ENCODE peak calls at places on chromosomes 16 and 17, in seven cellular contexts. E is IMR-90, W is mammary epithelial cell, F is H9, S is keratinocyte, V is neural progenitor cell, R is mesendoderm. P is an unnamed sample.

GRCh38 chr17:42307362-42307927 is 19.1 kb downstream of the STAT5A start:
- DNase-seq in R (no peak), W (no peak), F (no peak), S (no peak), E (no peak), V (no peak), P (no peak)

GRCh38 chr17:21201302-21201602 is 12.7 kb downstream of the TMEM11 start:
- DNase-seq in W (no peak), V (no peak), R (no peak), E (no peak), F (no peak), S (no peak), P (no peak)

GRCh38 chr16:632486-633335 is 1.9 kb downstream of the WFIKKN1 start:
- DNase-seq in W (no peak), F (no peak), R (no peak), S (no peak), V (no peak), E (no peak), P (no peak)

GRCh38 chr16:71383054-71383773 is 24.7 kb downstream of the CALB2 start:
- DNase-seq in V (peak), E (peak), S (no peak), F (peak), W (peak), R (peak), P (no peak)

GRCh38 chr16:8795096-8795495 is 2.3 kb downstream of the TMEM186 start:
- DNase-seq in R (no peak), V (no peak), F (no peak), S (no peak), W (no peak), E (no peak), P (no peak)

GRCh38 chr16:60120586-60120985 is 1386.5 kb upstream of the GOT2 start:
- DNase-seq in R (no peak), W (no peak), V (no peak), E (no peak), S (no peak), F (no peak), P (no peak)

GRCh38 chr16:61030616-61031015 is 1005.6 kb downstream of the CDH8 start:
- DNase-seq in W (no peak), R (no peak), S (no peak), E (no peak), V (no peak), F (no peak), P (no peak)

GRCh38 chr16:74601131-74601871 is 5.6 kb downstream of the GLG1 start:
- DNase-seq in S (no peak), R (no peak), F (no peak), E (no peak), W (peak), V (no peak), P (no peak)

GRCh38 chr16:81910366-81910885 is 100.8 kb downstream of the SDR42E1 start:
- DNase-seq in V (no peak), E (no peak), F (no peak), S (no peak), W (no peak), R (no peak), P (no peak)

GRCh38 chr17:72677714-72678390 is 414.6 kb downstream of the SLC39A11 start:
- DNase-seq in S (no peak), W (no peak), F (no peak), R (no peak), V (no peak), E (peak), P (no peak)

GRCh38 chr17:79365361-79365760 is 245.5 kb downstream of the RBFOX3 start:
- DNase-seq in S (no peak), V (no peak), R (no peak), E (no peak), W (no peak), F (no peak), P (no peak)

GRCh38 chr17:8791910-8792270 is 7.3 kb downstream of the MFSD6L start:
- DNase-seq in E (peak), W (peak), R (peak), V (no peak), S (no peak), F (peak), P (no peak)

GRCh38 chr16:89187337-89188063 is 12.8 kb downstream of the SLC22A31 start:
- DNase-seq in S (no peak), E (no peak), W (no peak), F (no peak), R (no peak), V (peak), P (no peak)

GRCh38 chr17:60468371-60468770 is 46.1 kb downstream of the CHCT1 start:
- DNase-seq in E (peak), V (no peak), F (no peak), S (no peak), W (no peak), R (no peak), P (no peak)

GRCh38 chr16:22989598-22989997 is 159.7 kb downstream of the USP31 start:
- DNase-seq in F (no peak), V (no peak), R (no peak), S (no peak), W (no peak), E (no peak), P (no peak)

DNA sequence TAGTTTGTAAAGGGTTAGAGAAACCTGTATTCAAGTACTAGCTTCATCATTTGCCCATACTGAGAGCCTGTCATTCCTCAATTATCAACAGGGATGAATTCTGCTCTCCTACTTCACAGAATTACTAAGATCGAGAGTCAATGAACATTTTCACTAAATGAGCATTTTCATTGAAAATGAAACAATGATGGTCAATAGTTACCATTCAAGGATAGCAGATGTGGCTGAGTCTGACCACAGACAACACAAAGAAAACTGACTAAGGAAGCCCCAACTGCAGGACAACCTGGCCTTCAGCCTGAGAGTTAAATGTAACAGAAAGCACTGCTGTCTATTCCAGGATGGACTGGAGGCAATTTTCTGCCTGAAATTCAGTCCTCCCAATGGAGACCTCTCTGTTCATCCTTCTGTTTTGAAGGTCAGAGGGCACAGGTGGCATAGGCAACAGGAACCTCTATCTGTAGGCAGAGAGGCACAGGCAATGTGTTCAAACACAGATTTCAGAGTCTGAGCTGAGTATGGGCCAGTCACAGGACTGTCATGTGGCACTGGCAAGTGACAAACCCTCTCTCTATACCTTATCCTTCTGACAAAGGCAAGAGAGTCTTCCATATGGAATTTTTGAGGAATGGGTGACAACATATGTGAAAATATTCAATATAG is 19.5 kb downstream of the TRAF4 start:
- DNase-seq in E (no peak), F (no peak), V (no peak), W (no peak), S (no peak), R (no peak), P (no peak)
- H3K27ac ChIP-seq in E (no peak), F (no peak), V (no peak), W (no peak), S (no peak), R (no peak), P (no peak)

DNA sequence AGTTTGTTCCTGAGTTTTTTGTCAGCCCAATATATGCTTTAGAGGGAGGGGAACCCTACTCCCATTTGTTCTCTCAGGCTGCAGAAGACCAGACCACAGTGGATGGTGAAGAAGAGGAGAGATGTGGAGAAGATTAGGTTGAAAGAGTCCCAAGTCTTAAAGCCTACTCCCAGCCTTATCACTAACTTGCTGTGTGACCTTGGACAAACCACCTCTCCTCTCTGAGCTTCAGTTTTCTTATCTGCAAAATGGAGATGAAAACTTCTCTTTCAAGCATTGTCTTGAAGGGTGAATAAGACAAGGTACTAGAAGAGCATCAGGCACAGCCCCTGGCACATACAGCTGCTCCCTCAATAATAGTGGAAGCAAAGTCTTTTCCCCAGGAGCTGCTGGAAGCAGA is 15.1 kb upstream of the LHX1 start:
- DNase-seq in R (no peak), E (no peak), S (no peak), F (no peak), V (no peak), W (no peak), P (no peak)
- H3K9ac ChIP-seq in R (no peak), E (no peak), S (no peak), F (no peak), V (no peak), W (no peak), P (no peak)

GRCh38 chr16:58197314-58198012 is 443 bp downstream of the CSNK2A2 start:
- DNase-seq in V (peak), E (no peak), F (no peak), S (no peak), W (no peak), R (peak), P (no peak)

GRCh38 chr16:58195771-58196170 is 2.1 kb downstream of the CSNK2A2 start:
- DNase-seq in V (no peak), R (no peak), F (no peak), W (no peak), E (no peak), S (no peak), P (no peak)

GRCh38 chr16:58198022-58198683 is at the start of gene CSNK2A2:
- DNase-seq in E (peak), S (no peak), F (peak), W (peak), R (peak), V (peak), P (no peak)

GRCh38 chr16:58195344-58195743 is 2.6 kb downstream of the CSNK2A2 start:
- DNase-seq in F (no peak), V (no peak), R (no peak), S (no peak), W (no peak), E (no peak), P (no peak)

GRCh38 chr16:58196898-58197313 is 1.0 kb downstream of the CSNK2A2 start:
- DNase-seq in W (peak), E (peak), V (peak), F (no peak), S (no peak), R (peak), P (no peak)
- H3K27ac ChIP-seq in W (no peak), E (peak), V (no peak), F (no peak), S (peak), R (no peak), P (no peak)

GRCh38 chr17:77480509-77481215 is 339.9 kb downstream of the SEC14L1 start:
- DNase-seq in E (no peak), S (no peak), W (no peak), F (no peak), R (no peak), V (peak), P (no peak)

GRCh38 chr17:77478899-77479298 is 338.1 kb downstream of the SEC14L1 start:
- DNase-seq in S (no peak), F (no peak), V (peak), W (no peak), E (no peak), R (no peak), P (no peak)

GRCh38 chr17:77478281-77478680 is 337.5 kb downstream of the SEC14L1 start:
- DNase-seq in W (no peak), R (no peak), V (no peak), E (no peak), F (no peak), S (no peak), P (no peak)

GRCh38 chr17:77479817-77480508 is 339.2 kb downstream of the SEC14L1 start:
- DNase-seq in V (peak), W (no peak), R (peak), F (no peak), E (peak), S (no peak), P (no peak)

GRCh38 chr17:77479372-77479781 is 338.6 kb downstream of the SEC14L1 start:
- DNase-seq in W (no peak), E (no peak), F (peak), R (peak), S (no peak), V (no peak), P (no peak)
- H3K9ac ChIP-seq in W (no peak), E (no peak), F (no peak), R (no peak), S (no peak), V (no peak), P (no peak)

DNA sequence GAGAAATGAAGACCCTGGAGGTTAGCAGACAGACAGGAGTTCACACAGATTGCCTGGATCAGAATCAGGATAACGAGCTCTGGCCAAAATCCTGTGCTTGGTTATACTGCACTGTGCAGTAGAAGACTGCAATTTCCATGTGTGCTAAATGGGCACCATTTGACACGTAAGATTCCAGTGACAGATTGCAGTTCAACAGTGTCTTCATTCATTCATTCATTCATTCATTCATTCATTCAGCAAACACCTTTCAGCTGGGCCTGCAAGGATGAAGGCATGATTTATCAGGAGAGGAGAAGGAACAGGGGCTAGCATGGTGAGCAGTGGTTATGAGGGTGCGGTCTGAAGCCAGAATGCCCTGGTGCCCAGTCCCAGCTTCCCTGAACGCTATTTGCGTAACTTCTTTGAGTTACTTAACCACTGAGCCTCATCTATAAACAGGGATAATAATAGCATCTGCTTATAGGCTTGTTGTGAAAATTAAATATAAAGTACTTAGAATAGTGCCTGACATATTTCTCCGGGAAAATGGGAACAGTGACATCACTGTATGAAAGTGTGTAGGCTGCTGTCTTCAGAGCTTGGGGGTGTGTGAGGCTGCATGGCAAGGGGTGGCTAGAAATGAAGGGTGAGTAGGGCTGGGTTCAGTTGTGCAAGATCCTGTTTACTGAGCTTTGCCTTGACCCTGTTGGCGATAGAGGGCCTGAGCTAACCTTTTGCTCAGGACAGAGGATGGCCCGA is 5.6 kb upstream of the CCL1 start:
- DNase-seq in F (no peak), W (no peak), E (no peak), R (no peak), S (no peak), V (no peak), P (no peak)
- H3K27ac ChIP-seq in F (no peak), W (no peak), E (no peak), R (no peak), S (no peak), V (no peak), P (no peak)

DNA sequence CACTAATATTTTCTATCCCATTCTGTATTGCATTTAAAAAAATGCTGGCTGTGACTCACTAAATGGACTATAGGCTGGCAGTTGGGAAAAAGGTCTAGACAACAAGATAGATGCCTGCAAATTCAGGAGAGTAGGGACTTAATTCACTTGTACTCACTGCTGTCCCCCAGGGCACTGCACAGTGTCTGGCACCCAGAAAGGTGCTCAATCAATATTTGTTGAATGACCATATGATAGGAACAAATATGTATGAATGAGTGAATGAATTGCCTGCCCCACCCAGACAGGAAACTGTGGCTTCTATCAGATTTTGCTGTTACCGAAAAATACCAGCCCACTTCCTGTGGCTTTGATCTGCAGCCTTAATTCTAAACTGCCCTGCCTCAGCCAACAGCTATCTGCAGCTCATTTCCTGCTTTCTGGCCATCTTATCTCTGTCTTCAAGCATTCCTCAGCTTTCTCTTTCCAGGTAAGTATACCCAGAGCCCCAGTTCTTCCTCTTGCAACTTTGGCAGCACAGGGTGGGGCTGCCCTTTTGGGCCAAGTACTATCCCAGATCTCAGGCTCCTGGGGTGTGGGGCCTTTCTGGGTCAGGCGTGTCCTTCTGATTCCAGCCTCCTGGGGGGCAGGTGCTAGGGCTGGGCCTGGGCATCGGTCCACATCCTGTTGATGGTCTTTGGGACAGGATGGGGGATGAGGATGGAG is 15.3 kb upstream of the TNS4 start:
- DNase-seq in E (no peak), W (peak), R (peak), V (no peak), S (no peak), F (no peak), P (peak)
- H3K9ac ChIP-seq in E (no peak), W (peak), R (no peak), V (no peak), S (peak), F (no peak), P (peak)

GRCh38 chr17:10046786-10047609 is 141.9 kb upstream of the RCVRN start:
- DNase-seq in W (no peak), V (no peak), R (no peak), S (no peak), F (no peak), E (no peak), P (no peak)
- H3K27ac ChIP-seq in W (no peak), V (no peak), R (no peak), S (no peak), F (no peak), E (no peak), P (no peak)

GRCh38 chr16:85514601-85515318 is 98.4 kb upstream of the GSE1 start:
- DNase-seq in S (peak), W (peak), R (peak), F (no peak), E (peak), V (peak), P (no peak)
- H3K9ac ChIP-seq in S (peak), W (no peak), R (no peak), F (no peak), E (peak), V (no peak), P (no peak)

P was measured in SK-N-MC.